ENCODE peak calls at places on chromosome 2, in four cellular contexts. M is CD8-positive, alpha-beta memory T cell; N is prostate gland; K is A549. G is an unnamed sample.

GRCh38 chr2:240962371-240963064 is 35.9 kb upstream of the SNED1 start:
- DNase-seq in M (no peak), N (no peak), K (no peak), G (peak; percentile 20)

GRCh38 chr2:96556441-96557330 is 20.1 kb downstream of the ARID5A start:
- DNase-seq in M (no peak), K (peak; percentile 97), N (no peak), G (no peak)

GRCh38 chr2:32061973-32062861 is 1.1 kb upstream of the SPAST start:
- DNase-seq in N (peak; percentile 23), M (no peak), K (no peak), G (peak; percentile 67)

GRCh38 chr2:20382965-20383800 is 32.5 kb upstream of the PUM2 start:
- DNase-seq in K (peak; percentile 33), M (no peak), N (no peak), G (no peak)

GRCh38 chr2:219476605-219477578 is 21.8 kb upstream of the GMPPA start:
- DNase-seq in N (no peak), M (no peak), K (no peak), G (peak; percentile 41)

GRCh38 chr2:105403241-105403784 is 4.5 kb upstream of the FHL2 start:
- DNase-seq in M (no peak), K (no peak), N (no peak), G (no peak)

GRCh38 chr2:149160701-149161217 is 122.3 kb downstream of the LYPD6B start:
- DNase-seq in M (no peak), N (no peak), K (no peak), G (peak; percentile 85)

GRCh38 chr2:108922141-108922915 is 66.7 kb downstream of the EDAR start:
- DNase-seq in M (no peak), N (no peak), K (no peak), G (no peak)

GRCh38 chr2:15950088-15950952 is 10.0 kb downstream of the MYCN start:
- DNase-seq in N (no peak), K (no peak), M (no peak), G (no peak)

GRCh38 chr2:235268535-235268934 is 225.3 kb upstream of the AGAP1 start:
- DNase-seq in M (no peak), N (no peak), K (peak; percentile 25), G (no peak)

GRCh38 chr2:48120112-48120511 is 213.8 kb upstream of the FBXO11 start:
- DNase-seq in N (no peak), M (no peak), K (no peak), G (no peak)

GRCh38 chr2:127096718-127097470 is 10.1 kb downstream of the BIN1 start:
- DNase-seq in M (no peak), N (no peak), K (no peak), G (no peak)

GRCh38 chr2:64858541-64859031 is 130.6 kb upstream of the SLC1A4 start:
- DNase-seq in K (no peak), M (no peak), N (no peak), G (no peak)

GRCh38 chr2:18062892-18063291 is 184.4 kb downstream of the KCNS3 start:
- DNase-seq in K (no peak), M (no peak), N (no peak), G (peak; percentile 93)

GRCh38 chr2:40734797-40735196 is 282.9 kb upstream of the SLC8A1 start:
- DNase-seq in N (no peak), M (no peak), K (no peak), G (peak; percentile 18)

GRCh38 chr2:232920055-232920454 is 50.0 kb downstream of the SNORC start:
- DNase-seq in N (no peak), M (no peak), K (no peak), G (no peak)

GRCh38 chr2:23788100-23788499 is 138.8 kb downstream of the ATAD2B start:
- DNase-seq in N (no peak), M (no peak), K (no peak), G (no peak)

DNA sequence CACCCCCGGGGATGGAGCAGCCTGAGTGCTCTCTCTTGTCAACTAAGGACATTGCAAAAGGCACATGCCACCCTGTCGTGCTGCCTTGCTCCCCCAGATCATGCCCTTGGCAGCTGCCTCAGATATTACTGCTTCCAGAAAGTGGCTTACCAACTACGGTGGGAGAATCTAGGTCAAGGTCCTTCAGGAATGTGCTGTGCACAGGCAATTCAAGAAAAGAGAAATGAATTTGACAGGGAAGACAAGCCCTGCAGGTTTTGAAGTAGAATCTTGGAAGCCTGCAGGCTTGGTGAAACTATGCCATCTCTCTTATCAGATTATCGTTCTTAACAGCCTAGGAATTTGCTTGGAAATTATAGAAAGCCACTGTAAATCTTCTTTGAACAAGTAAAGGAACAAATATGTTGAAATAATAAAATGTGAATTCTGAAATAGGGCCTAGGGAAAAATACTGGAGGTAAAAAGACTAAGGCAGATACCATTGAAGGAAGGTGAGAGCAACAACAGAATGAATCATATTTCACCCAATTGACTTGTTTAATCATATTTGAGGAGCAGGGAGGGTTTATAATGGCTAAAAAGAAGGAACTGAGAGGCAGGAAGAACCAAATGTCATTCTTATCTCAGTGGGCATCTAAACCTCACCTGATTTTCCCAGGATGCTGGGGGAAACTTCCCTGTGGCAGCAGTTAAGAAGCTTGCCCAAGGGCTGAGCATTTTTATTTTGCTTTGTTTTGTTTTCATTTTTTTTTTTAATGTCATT is 94.0 kb upstream of the GLS start:
- DNase-seq in N (peak; percentile 20), K (no peak), M (no peak), G (no peak)
- H3K27ac ChIP-seq in N (no peak overlapping the region), K (peak overlapping the region; percentile 24), M (no peak overlapping the region), G (no peak overlapping the region)

GRCh38 chr2:74246496-74247195 is 48.2 kb downstream of the MTHFD2 start:
- DNase-seq in K (no peak), M (no peak), N (no peak), G (no peak)
- H3K4me3 ChIP-seq in K (no peak overlapping the region), M (no peak overlapping the region), N (no peak overlapping the region), G (no peak overlapping the region)

GRCh38 chr2:230413465-230413864 is 2.5 kb upstream of the SP100 start:
- DNase-seq in K (peak; percentile 14), N (no peak), M (no peak), G (no peak)

GRCh38 chr2:230416061-230416721 is at the start of gene SP100:
- DNase-seq in N (peak; percentile 79), K (peak; percentile 69), M (peak; percentile 72), G (peak; percentile 44)

GRCh38 chr2:230412369-230412706 is 3.7 kb upstream of the SP100 start:
- DNase-seq in M (no peak), K (no peak), N (no peak), G (no peak)

GRCh38 chr2:230412846-230413245 is 3.2 kb upstream of the SP100 start:
- DNase-seq in N (no peak), M (no peak), K (no peak), G (no peak)

GRCh38 chr2:230414302-230414701 is 1.7 kb upstream of the SP100 start:
- DNase-seq in M (no peak), N (no peak), K (no peak), G (no peak)
- H3K4me1 ChIP-seq in M (peaks cover 51% of the 10 kb centered on the region), N (peaks cover 9% of the 10 kb centered on the region), K (peaks cover 24% of the 10 kb centered on the region), G (peaks cover 2% of the 10 kb centered on the region)

GRCh38 chr2:99473496-99474083 is 16.2 kb downstream of the REV1 start:
- DNase-seq in K (no peak), M (no peak), N (no peak), G (no peak)
- H3K27ac ChIP-seq in K (no peak overlapping the region), M (no peak overlapping the region), N (peak overlapping the region; percentile 87), G (no peak overlapping the region)

DNA sequence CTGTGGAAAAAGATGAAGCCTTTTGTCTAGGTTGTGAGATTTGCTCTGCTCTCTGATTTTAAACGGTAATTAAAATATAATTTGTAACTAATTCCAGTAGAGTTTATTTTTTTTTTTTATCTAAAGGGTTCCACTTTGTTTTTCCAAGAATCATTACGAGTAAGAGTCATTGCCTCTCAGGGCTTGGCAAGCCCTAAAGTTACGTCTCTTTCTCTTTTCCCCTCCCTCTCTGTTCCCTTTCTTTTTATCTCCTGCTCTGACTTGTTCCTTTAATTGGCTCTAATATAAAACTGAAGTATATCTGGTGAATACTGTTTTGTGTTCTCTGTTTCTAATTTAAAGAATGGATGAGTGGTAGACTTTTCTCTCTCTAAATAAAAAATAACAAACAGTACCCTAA is 75.8 kb downstream of the CALCRL start:
- DNase-seq in K (no peak), M (no peak), N (no peak), G (no peak)
- H3K4me3 ChIP-seq in K (no peak overlapping the region), M (no peak overlapping the region), N (no peak overlapping the region), G (no peak overlapping the region)

DNA sequence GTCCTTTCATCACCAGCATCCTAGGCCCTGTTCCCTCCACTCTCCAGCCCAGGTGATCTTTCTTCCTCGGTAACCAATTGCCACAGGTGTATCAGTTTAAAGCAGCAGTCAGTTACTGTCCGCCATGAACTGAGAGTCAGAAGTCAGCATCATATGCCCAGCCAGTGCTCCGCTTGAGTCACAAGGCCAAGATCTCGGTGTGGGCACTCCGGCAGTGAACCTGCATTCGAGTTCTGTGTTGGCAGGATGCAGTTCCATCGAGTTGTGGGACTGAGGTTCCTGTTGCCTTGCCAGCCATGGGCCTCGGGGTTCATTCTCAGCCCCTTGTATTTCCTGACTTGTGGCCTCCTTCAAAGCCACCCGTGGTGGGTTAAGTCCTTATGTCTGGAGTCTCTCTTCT is 3.1 kb upstream of the TMEM185B start:
- DNase-seq in N (no peak), M (no peak), K (no peak), G (no peak)
- H3K4me1 ChIP-seq in N (peaks cover 5% of the 10 kb centered on the region), M (peaks cover 51% of the 10 kb centered on the region), K (peaks cover 33% of the 10 kb centered on the region), G (no peaks in the 10 kb centered on the region)

GRCh38 chr2:196993617-196994016 is 67.1 kb upstream of the PGAP1 start:
- DNase-seq in N (no peak), K (no peak), M (no peak), G (no peak)
- H3K27ac ChIP-seq in N (no peak overlapping the region), K (no peak overlapping the region), M (no peak overlapping the region), G (no peak overlapping the region)

GRCh38 chr2:30226144-30227032 is 4.9 kb upstream of the LBH start:
- DNase-seq in M (no peak), N (no peak), K (no peak), G (no peak)

GRCh38 chr2:30223413-30223874 is 7.9 kb upstream of the LBH start:
- DNase-seq in N (no peak), K (no peak), M (peak; percentile 32), G (no peak)

GRCh38 chr2:30224147-30224546 is 7.2 kb upstream of the LBH start:
- DNase-seq in N (no peak), K (no peak), M (no peak), G (no peak)

GRCh38 chr2:30222636-30223360 is 8.5 kb upstream of the LBH start:
- DNase-seq in M (no peak), K (no peak), N (no peak), G (no peak)

GRCh38 chr2:30225131-30225762 is 6.1 kb upstream of the LBH start:
- DNase-seq in K (no peak), N (peak; percentile 59), M (peak; percentile 40), G (peak; percentile 77)
- H3K4me3 ChIP-seq in K (no peak overlapping the region), N (peak overlapping the region; percentile 15), M (peak overlapping the region; percentile 63), G (peak overlapping the region; percentile 42)

GRCh38 chr2:11454824-11455223 is 11.1 kb downstream of the E2F6 start:
- DNase-seq in N (no peak), K (no peak), M (no peak), G (no peak)

GRCh38 chr2:11459816-11460215 is 6.1 kb downstream of the E2F6 start:
- DNase-seq in N (no peak), M (no peak), K (no peak), G (no peak)

GRCh38 chr2:11458753-11459152 is 7.2 kb downstream of the E2F6 start:
- DNase-seq in M (no peak), N (no peak), K (no peak), G (no peak)

GRCh38 chr2:11456251-11456650 is 9.7 kb downstream of the E2F6 start:
- DNase-seq in K (no peak), N (no peak), M (no peak), G (no peak)

GRCh38 chr2:11457935-11458334 is 8.0 kb downstream of the E2F6 start:
- DNase-seq in M (no peak), K (no peak), N (no peak), G (no peak)
- H3K4me1 ChIP-seq in M (no peaks in the 10 kb centered on the region), K (peaks cover 10% of the 10 kb centered on the region), N (no peaks in the 10 kb centered on the region), G (no peaks in the 10 kb centered on the region)

G was measured in SJCRH30.